ENCODE peak calls at places on chromosome 10, in seven cellular contexts. One of them, this sample, is unnamed.

GRCh38 chr10:63681965-63682704 is 160.9 kb downstream of the REEP3 start:
- DNase-seq in activated CD4-positive, alpha-beta T cell treated with anti-CD3 and anti-CD28 coated beads, Interleukin-2, amount 50 U/mL, for 1 hour: no peak
- DNase-seq in stimulated activated CD4-positive, alpha-beta T cell treated with anti-CD3 and anti-CD28 coated beads, Interleukin-2, amount 100 ng/mL, for 48 hours: no peak
- DNase-seq in Right ventricle myocardium inferior: no peak
- DNase-seq in substantia nigra: no peak
- DNase-seq in body of pancreas: peak; percentile 57
- DNase-seq in A172: peak; percentile 6
- DNase-seq in this sample: peak; percentile 55

GRCh38 chr10:29860159-29860558 is 199.2 kb downstream of the JCAD start:
- DNase-seq in activated CD4-positive, alpha-beta T cell treated with anti-CD3 and anti-CD28 coated beads, Interleukin-2, amount 50 U/mL, for 1 hour: no peak
- DNase-seq in stimulated activated CD4-positive, alpha-beta T cell treated with anti-CD3 and anti-CD28 coated beads, Interleukin-2, amount 100 ng/mL, for 48 hours: no peak
- DNase-seq in Right ventricle myocardium inferior: no peak
- DNase-seq in substantia nigra: no peak
- DNase-seq in body of pancreas: no peak
- DNase-seq in A172: peak; percentile 86
- DNase-seq in this sample: no peak

GRCh38 chr10:128046934-128047251 is 79.3 kb downstream of the MKI67 start:
- DNase-seq in activated CD4-positive, alpha-beta T cell treated with anti-CD3 and anti-CD28 coated beads, Interleukin-2, amount 50 U/mL, for 1 hour: no peak
- DNase-seq in stimulated activated CD4-positive, alpha-beta T cell treated with anti-CD3 and anti-CD28 coated beads, Interleukin-2, amount 100 ng/mL, for 48 hours: no peak
- DNase-seq in Right ventricle myocardium inferior: no peak
- DNase-seq in substantia nigra: no peak
- DNase-seq in body of pancreas: no peak
- DNase-seq in A172: no peak
- DNase-seq in this sample: no peak

GRCh38 chr10:47366056-47366631 is 17.9 kb downstream of the ZNF488 start:
- DNase-seq in activated CD4-positive, alpha-beta T cell treated with anti-CD3 and anti-CD28 coated beads, Interleukin-2, amount 50 U/mL, for 1 hour: no peak
- DNase-seq in stimulated activated CD4-positive, alpha-beta T cell treated with anti-CD3 and anti-CD28 coated beads, Interleukin-2, amount 100 ng/mL, for 48 hours: no peak
- DNase-seq in Right ventricle myocardium inferior: no peak
- DNase-seq in substantia nigra: no peak
- DNase-seq in body of pancreas: peak; percentile 43
- DNase-seq in A172: no peak
- DNase-seq in this sample: no peak

GRCh38 chr10:93753621-93754250 is 4.0 kb upstream of the LGI1 start:
- DNase-seq in activated CD4-positive, alpha-beta T cell treated with anti-CD3 and anti-CD28 coated beads, Interleukin-2, amount 50 U/mL, for 1 hour: no peak
- DNase-seq in stimulated activated CD4-positive, alpha-beta T cell treated with anti-CD3 and anti-CD28 coated beads, Interleukin-2, amount 100 ng/mL, for 48 hours: no peak
- DNase-seq in Right ventricle myocardium inferior: no peak
- DNase-seq in substantia nigra: no peak
- DNase-seq in body of pancreas: no peak
- DNase-seq in A172: no peak
- DNase-seq in this sample: no peak

GRCh38 chr10:68871731-68872342 is 29.3 kb upstream of the DDX50 start:
- DNase-seq in activated CD4-positive, alpha-beta T cell treated with anti-CD3 and anti-CD28 coated beads, Interleukin-2, amount 50 U/mL, for 1 hour: no peak
- DNase-seq in stimulated activated CD4-positive, alpha-beta T cell treated with anti-CD3 and anti-CD28 coated beads, Interleukin-2, amount 100 ng/mL, for 48 hours: no peak
- DNase-seq in Right ventricle myocardium inferior: no peak
- DNase-seq in substantia nigra: no peak
- DNase-seq in body of pancreas: peak; percentile 19
- DNase-seq in A172: peak; percentile 58
- DNase-seq in this sample: peak; percentile 78

GRCh38 chr10:99433378-99434020 is 3.1 kb upstream of the GOT1 start:
- DNase-seq in activated CD4-positive, alpha-beta T cell treated with anti-CD3 and anti-CD28 coated beads, Interleukin-2, amount 50 U/mL, for 1 hour: no peak
- DNase-seq in stimulated activated CD4-positive, alpha-beta T cell treated with anti-CD3 and anti-CD28 coated beads, Interleukin-2, amount 100 ng/mL, for 48 hours: no peak
- DNase-seq in Right ventricle myocardium inferior: no peak
- DNase-seq in substantia nigra: no peak
- DNase-seq in body of pancreas: no peak
- DNase-seq in A172: no peak
- DNase-seq in this sample: no peak

GRCh38 chr10:72254891-72255568 is 18.7 kb upstream of the DDIT4 start:
- DNase-seq in activated CD4-positive, alpha-beta T cell treated with anti-CD3 and anti-CD28 coated beads, Interleukin-2, amount 50 U/mL, for 1 hour: peak; percentile 15
- DNase-seq in stimulated activated CD4-positive, alpha-beta T cell treated with anti-CD3 and anti-CD28 coated beads, Interleukin-2, amount 100 ng/mL, for 48 hours: no peak
- DNase-seq in Right ventricle myocardium inferior: peak; percentile 93
- DNase-seq in substantia nigra: peak; percentile 82
- DNase-seq in body of pancreas: peak; percentile 96
- DNase-seq in A172: peak; percentile 53
- DNase-seq in this sample: no peak

GRCh38 chr10:11629731-11630130 is 18.3 kb upstream of the USP6NL start:
- DNase-seq in activated CD4-positive, alpha-beta T cell treated with anti-CD3 and anti-CD28 coated beads, Interleukin-2, amount 50 U/mL, for 1 hour: no peak
- DNase-seq in stimulated activated CD4-positive, alpha-beta T cell treated with anti-CD3 and anti-CD28 coated beads, Interleukin-2, amount 100 ng/mL, for 48 hours: no peak
- DNase-seq in Right ventricle myocardium inferior: no peak
- DNase-seq in substantia nigra: no peak
- DNase-seq in body of pancreas: no peak
- DNase-seq in A172: no peak
- DNase-seq in this sample: no peak

This sample was measured in AG04450.